ENCODE peak calls at places on chromosomes 5 and 9, in six cellular contexts. O, E, B, I, G and F are unnamed samples.
A peak's percentile ranks its signal among the peaks of the same experiment; 100 is the strongest.

GRCh38 chr9:135677641-135678168 is 14.6 kb downstream of the LCN9 start:
- DNase-seq in I (no peak), E (no peak), G (no peak), B (no peak), O (no peak), F (no peak)

GRCh38 chr5:56900395-56900794 is 9.0 kb upstream of the SETD9 start:
- DNase-seq in O (peak; percentile 49), G (peak; percentile 32), I (no peak), E (peak; percentile 2), B (no peak), F (no peak)

GRCh38 chr5:11719888-11720481 is 184.3 kb downstream of the CTNND2 start:
- DNase-seq in G (peak; percentile 66), E (peak; percentile 85), I (no peak), O (peak; percentile 51), B (peak; percentile 14), F (no peak)

GRCh38 chr9:89884356-89885083 is 279.7 kb downstream of the GADD45G start:
- DNase-seq in E (no peak), G (no peak), B (no peak), O (no peak), I (no peak), F (peak; percentile 76)

GRCh38 chr9:137551656-137552534 is at the start of gene MRPL41:
- DNase-seq in I (peak; percentile 89), O (peak; percentile 82), B (peak; percentile 95), G (peak; percentile 97), E (peak; percentile 90), F (peak; percentile 85)

GRCh38 chr5:152505442-152506042 is 100.5 kb upstream of the NMUR2 start:
- DNase-seq in E (peak; percentile 65), B (peak; percentile 64), G (peak; percentile 73), O (peak; percentile 46), I (no peak), F (no peak)

GRCh38 chr5:142815469-142815868 is 45.3 kb downstream of the ARHGAP26 start:
- DNase-seq in G (no peak), E (no peak), I (no peak), B (no peak), O (no peak), F (no peak)

GRCh38 chr5:39157679-39158078 is 61.7 kb downstream of the FYB1 start:
- DNase-seq in I (no peak), B (no peak), G (no peak), O (no peak), E (no peak), F (no peak)

GRCh38 chr5:81450940-81451339 is 57.0 kb upstream of the ACOT12 start:
- DNase-seq in I (no peak), G (peak; percentile 22), B (no peak), O (peak; percentile 69), E (peak; percentile 86), F (no peak)

GRCh38 chr5:9707766-9708462 is 77.8 kb upstream of the TAS2R1 start:
- DNase-seq in B (no peak), E (no peak), I (no peak), G (no peak), O (peak; percentile 19), F (no peak)

GRCh38 chr5:68759593-68759992 is 334.2 kb upstream of the SLC30A5 start:
- DNase-seq in I (no peak), E (no peak), O (no peak), B (no peak), G (no peak), F (no peak)